ENCODE peak calls at places on chromosome 9, in six cellular contexts. One of them, this sample, is unnamed. For H3K9me3 and H3K4me1, the result is how much of the 10 kb centered on the place peaks cover.

GRCh38 chr9:89635007-89635742 is 30.4 kb downstream of the GADD45G start:
- DNase-seq in left ventricle myocardium inferior: no peak
- DNase-seq in lung: peak
- DNase-seq in neuronal stem cell: no peak
- DNase-seq in CD4-positive, CD25-positive, alpha-beta regulatory T cell: no peak
- DNase-seq in cardiac muscle cell: no peak
- DNase-seq in this sample: no peak

GRCh38 chr9:112180387-112180881 is 5.3 kb upstream of the SUSD1 start:
- DNase-seq in left ventricle myocardium inferior: no peak
- DNase-seq in lung: no peak
- DNase-seq in neuronal stem cell: no peak
- DNase-seq in CD4-positive, CD25-positive, alpha-beta regulatory T cell: peak
- DNase-seq in cardiac muscle cell: no peak
- DNase-seq in this sample: no peak

GRCh38 chr9:3361115-3361514 is 164.7 kb downstream of the RFX3 start:
- DNase-seq in left ventricle myocardium inferior: no peak
- DNase-seq in lung: no peak
- DNase-seq in neuronal stem cell: no peak
- DNase-seq in CD4-positive, CD25-positive, alpha-beta regulatory T cell: no peak
- DNase-seq in cardiac muscle cell: no peak
- DNase-seq in this sample: no peak

GRCh38 chr9:136151848-136152542 is 33.3 kb upstream of the TMEM250 start:
- DNase-seq in left ventricle myocardium inferior: no peak
- DNase-seq in lung: no peak
- DNase-seq in neuronal stem cell: no peak
- DNase-seq in CD4-positive, CD25-positive, alpha-beta regulatory T cell: no peak
- DNase-seq in cardiac muscle cell: no peak
- DNase-seq in this sample: no peak

GRCh38 chr9:75064307-75065025 is 23.5 kb downstream of the NMRK1 start:
- DNase-seq in left ventricle myocardium inferior: no peak
- DNase-seq in lung: no peak
- DNase-seq in neuronal stem cell: no peak
- DNase-seq in CD4-positive, CD25-positive, alpha-beta regulatory T cell: no peak
- DNase-seq in cardiac muscle cell: no peak
- DNase-seq in this sample: no peak

GRCh38 chr9:91924090-91924489 is 25.9 kb downstream of the ROR2 start:
- DNase-seq in left ventricle myocardium inferior: no peak
- DNase-seq in lung: no peak
- DNase-seq in neuronal stem cell: no peak
- DNase-seq in CD4-positive, CD25-positive, alpha-beta regulatory T cell: no peak
- DNase-seq in cardiac muscle cell: no peak
- DNase-seq in this sample: no peak

GRCh38 chr9:135081264-135081660 is 6.2 kb upstream of the OLFM1 start:
- DNase-seq in left ventricle myocardium inferior: no peak
- DNase-seq in lung: no peak
- DNase-seq in neuronal stem cell: no peak
- DNase-seq in CD4-positive, CD25-positive, alpha-beta regulatory T cell: no peak
- DNase-seq in cardiac muscle cell: no peak
- DNase-seq in this sample: no peak

GRCh38 chr9:124861342-124862229 is at the start of the genes ARPC5L and RPL35:
- DNase-seq in left ventricle myocardium inferior: peak
- DNase-seq in lung: peak
- DNase-seq in neuronal stem cell: peak
- DNase-seq in CD4-positive, CD25-positive, alpha-beta regulatory T cell: peak
- DNase-seq in cardiac muscle cell: peak
- DNase-seq in this sample: peak

GRCh38 chr9:19660019-19660418 is 128.8 kb downstream of the SLC24A2 start:
- DNase-seq in left ventricle myocardium inferior: no peak
- DNase-seq in lung: no peak
- DNase-seq in neuronal stem cell: no peak
- DNase-seq in CD4-positive, CD25-positive, alpha-beta regulatory T cell: no peak
- DNase-seq in cardiac muscle cell: peak
- DNase-seq in this sample: no peak

GRCh38 chr9:105157178-105157583 is 87.3 kb upstream of the SLC44A1 start:
- DNase-seq in left ventricle myocardium inferior: peak
- DNase-seq in lung: peak
- DNase-seq in neuronal stem cell: no peak
- DNase-seq in CD4-positive, CD25-positive, alpha-beta regulatory T cell: peak
- DNase-seq in cardiac muscle cell: peak
- DNase-seq in this sample: peak

GRCh38 chr9:42388146-42388690 is 204.8 kb downstream of the SPATA31A6 start:
- DNase-seq in left ventricle myocardium inferior: no peak
- DNase-seq in lung: no peak
- DNase-seq in neuronal stem cell: no peak
- DNase-seq in CD4-positive, CD25-positive, alpha-beta regulatory T cell: no peak
- DNase-seq in cardiac muscle cell: no peak
- DNase-seq in this sample: no peak

GRCh38 chr9:1235650-1236401 is 185.7 kb downstream of the DMRT2 start:
- DNase-seq in left ventricle myocardium inferior: no peak
- DNase-seq in lung: no peak
- DNase-seq in neuronal stem cell: no peak
- DNase-seq in CD4-positive, CD25-positive, alpha-beta regulatory T cell: no peak
- DNase-seq in cardiac muscle cell: no peak
- DNase-seq in this sample: no peak

GRCh38 chr9:96057155-96057554 is 181.7 kb downstream of the ERCC6L2 start:
- DNase-seq in left ventricle myocardium inferior: no peak
- DNase-seq in lung: no peak
- DNase-seq in neuronal stem cell: no peak
- DNase-seq in CD4-positive, CD25-positive, alpha-beta regulatory T cell: no peak
- DNase-seq in cardiac muscle cell: no peak
- DNase-seq in this sample: no peak

GRCh38 chr9:88182501-88182900 is 44.2 kb upstream of the SPATA31C2 start:
- DNase-seq in left ventricle myocardium inferior: no peak
- DNase-seq in lung: no peak
- DNase-seq in neuronal stem cell: no peak
- DNase-seq in CD4-positive, CD25-positive, alpha-beta regulatory T cell: no peak
- DNase-seq in cardiac muscle cell: no peak
- DNase-seq in this sample: no peak

GRCh38 chr9:126947529-126947928 is 32.9 kb downstream of the RALGPS1 start:
- DNase-seq in left ventricle myocardium inferior: no peak
- DNase-seq in lung: no peak
- DNase-seq in neuronal stem cell: no peak
- DNase-seq in CD4-positive, CD25-positive, alpha-beta regulatory T cell: peak
- DNase-seq in cardiac muscle cell: peak
- DNase-seq in this sample: no peak

GRCh38 chr9:95037789-95038521 is 279.6 kb downstream of the FANCC start:
- DNase-seq in left ventricle myocardium inferior: no peak
- DNase-seq in lung: no peak
- DNase-seq in neuronal stem cell: no peak
- DNase-seq in CD4-positive, CD25-positive, alpha-beta regulatory T cell: no peak
- DNase-seq in cardiac muscle cell: no peak
- DNase-seq in this sample: no peak

GRCh38 chr9:98329904-98330303 is 74.5 kb upstream of the TBC1D2 start:
- DNase-seq in left ventricle myocardium inferior: no peak
- DNase-seq in lung: no peak
- DNase-seq in neuronal stem cell: no peak
- DNase-seq in CD4-positive, CD25-positive, alpha-beta regulatory T cell: no peak
- DNase-seq in cardiac muscle cell: no peak
- DNase-seq in this sample: no peak

GRCh38 chr9:105198763-105199339 is 45.6 kb upstream of the SLC44A1 start:
- DNase-seq in left ventricle myocardium inferior: no peak
- DNase-seq in lung: no peak
- DNase-seq in neuronal stem cell: no peak
- DNase-seq in CD4-positive, CD25-positive, alpha-beta regulatory T cell: no peak
- DNase-seq in cardiac muscle cell: no peak
- DNase-seq in this sample: no peak

GRCh38 chr9:18689881-18690280 is 215.9 kb downstream of the ADAMTSL1 start:
- DNase-seq in left ventricle myocardium inferior: no peak
- DNase-seq in lung: no peak
- DNase-seq in neuronal stem cell: no peak
- DNase-seq in CD4-positive, CD25-positive, alpha-beta regulatory T cell: no peak
- DNase-seq in cardiac muscle cell: no peak
- DNase-seq in this sample: no peak

GRCh38 chr9:95808001-95808400 is 67.5 kb upstream of the ERCC6L2 start:
- DNase-seq in left ventricle myocardium inferior: no peak
- DNase-seq in lung: no peak
- DNase-seq in neuronal stem cell: no peak
- DNase-seq in CD4-positive, CD25-positive, alpha-beta regulatory T cell: no peak
- DNase-seq in cardiac muscle cell: no peak
- DNase-seq in this sample: no peak

GRCh38 chr9:89640391-89640790 is 35.6 kb downstream of the GADD45G start:
- DNase-seq in left ventricle myocardium inferior: no peak
- DNase-seq in lung: no peak
- DNase-seq in neuronal stem cell: no peak
- DNase-seq in CD4-positive, CD25-positive, alpha-beta regulatory T cell: no peak
- DNase-seq in cardiac muscle cell: no peak
- DNase-seq in this sample: no peak

GRCh38 chr9:115118471-115119156 is 657 bp upstream of the TNC start:
- DNase-seq in left ventricle myocardium inferior: peak
- DNase-seq in lung: peak
- DNase-seq in neuronal stem cell: peak
- DNase-seq in CD4-positive, CD25-positive, alpha-beta regulatory T cell: no peak
- DNase-seq in cardiac muscle cell: peak
- DNase-seq in this sample: peak

DNA sequence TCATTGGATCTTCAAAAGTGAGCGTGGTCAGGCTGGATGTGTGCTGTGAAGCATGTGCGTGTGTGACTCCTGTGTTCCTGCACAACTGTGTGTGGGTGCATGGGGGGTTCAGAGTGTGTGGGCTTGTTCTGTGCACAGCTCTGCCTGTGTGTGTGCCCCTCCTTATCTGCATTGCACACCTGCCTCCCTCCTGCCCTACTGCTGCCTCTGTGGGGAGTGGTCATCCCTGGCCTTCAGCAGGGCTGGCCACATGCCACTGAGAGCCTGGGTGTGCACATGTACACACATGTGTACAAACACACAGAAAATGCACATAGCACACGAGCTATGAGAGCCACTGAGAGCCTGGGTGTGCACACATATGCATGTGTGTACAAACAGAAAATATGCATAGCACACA is 92.1 kb downstream of the CACNA1B start:
- DNase-seq in left ventricle myocardium inferior: no peak
- DNase-seq in lung: no peak
- DNase-seq in neuronal stem cell: no peak
- DNase-seq in CD4-positive, CD25-positive, alpha-beta regulatory T cell: no peak
- DNase-seq in cardiac muscle cell: no peak
- DNase-seq in this sample: no peak
- H3K9me3 ChIP-seq in left ventricle myocardium inferior: under half
- H3K9me3 ChIP-seq in lung: under half
- H3K9me3 ChIP-seq in neuronal stem cell: under half
- H3K9me3 ChIP-seq in CD4-positive, CD25-positive, alpha-beta regulatory T cell: under half
- H3K9me3 ChIP-seq in cardiac muscle cell: under half
- H3K9me3 ChIP-seq in this sample: under half

GRCh38 chr9:131419029-131419614 is 25.2 kb downstream of the PRRC2B start:
- DNase-seq in left ventricle myocardium inferior: no peak
- DNase-seq in lung: no peak
- DNase-seq in neuronal stem cell: no peak
- DNase-seq in CD4-positive, CD25-positive, alpha-beta regulatory T cell: peak
- DNase-seq in cardiac muscle cell: no peak
- DNase-seq in this sample: no peak

GRCh38 chr9:131419716-131420115 is 25.8 kb downstream of the PRRC2B start:
- DNase-seq in left ventricle myocardium inferior: no peak
- DNase-seq in lung: no peak
- DNase-seq in neuronal stem cell: no peak
- DNase-seq in CD4-positive, CD25-positive, alpha-beta regulatory T cell: no peak
- DNase-seq in cardiac muscle cell: no peak
- DNase-seq in this sample: no peak

GRCh38 chr9:131422241-131422792 is 28.4 kb downstream of the PRRC2B start:
- DNase-seq in left ventricle myocardium inferior: peak
- DNase-seq in lung: no peak
- DNase-seq in neuronal stem cell: no peak
- DNase-seq in CD4-positive, CD25-positive, alpha-beta regulatory T cell: no peak
- DNase-seq in cardiac muscle cell: no peak
- DNase-seq in this sample: no peak

GRCh38 chr9:131421691-131422090 is 27.8 kb downstream of the PRRC2B start:
- DNase-seq in left ventricle myocardium inferior: no peak
- DNase-seq in lung: no peak
- DNase-seq in neuronal stem cell: no peak
- DNase-seq in CD4-positive, CD25-positive, alpha-beta regulatory T cell: no peak
- DNase-seq in cardiac muscle cell: no peak
- DNase-seq in this sample: no peak

GRCh38 chr9:131420913-131421312 is 27.0 kb downstream of the PRRC2B start:
- DNase-seq in left ventricle myocardium inferior: no peak
- DNase-seq in lung: no peak
- DNase-seq in neuronal stem cell: no peak
- DNase-seq in CD4-positive, CD25-positive, alpha-beta regulatory T cell: no peak
- DNase-seq in cardiac muscle cell: no peak
- DNase-seq in this sample: no peak
- H3K4me1 ChIP-seq in left ventricle myocardium inferior: half or more
- H3K4me1 ChIP-seq in lung: under half
- H3K4me1 ChIP-seq in neuronal stem cell: under half
- H3K4me1 ChIP-seq in CD4-positive, CD25-positive, alpha-beta regulatory T cell: half or more
- H3K4me1 ChIP-seq in cardiac muscle cell: half or more
- H3K4me1 ChIP-seq in this sample: half or more

GRCh38 chr9:133250741-133251170 is 24.2 kb downstream of the ABO start:
- DNase-seq in left ventricle myocardium inferior: no peak
- DNase-seq in lung: peak
- DNase-seq in neuronal stem cell: no peak
- DNase-seq in CD4-positive, CD25-positive, alpha-beta regulatory T cell: no peak
- DNase-seq in cardiac muscle cell: no peak
- DNase-seq in this sample: no peak
- H3K4me3 ChIP-seq in left ventricle myocardium inferior: no peak
- H3K4me3 ChIP-seq in lung: no peak
- H3K4me3 ChIP-seq in neuronal stem cell: no peak
- H3K4me3 ChIP-seq in CD4-positive, CD25-positive, alpha-beta regulatory T cell: no peak
- H3K4me3 ChIP-seq in cardiac muscle cell: no peak
- H3K4me3 ChIP-seq in this sample: no peak

DNA sequence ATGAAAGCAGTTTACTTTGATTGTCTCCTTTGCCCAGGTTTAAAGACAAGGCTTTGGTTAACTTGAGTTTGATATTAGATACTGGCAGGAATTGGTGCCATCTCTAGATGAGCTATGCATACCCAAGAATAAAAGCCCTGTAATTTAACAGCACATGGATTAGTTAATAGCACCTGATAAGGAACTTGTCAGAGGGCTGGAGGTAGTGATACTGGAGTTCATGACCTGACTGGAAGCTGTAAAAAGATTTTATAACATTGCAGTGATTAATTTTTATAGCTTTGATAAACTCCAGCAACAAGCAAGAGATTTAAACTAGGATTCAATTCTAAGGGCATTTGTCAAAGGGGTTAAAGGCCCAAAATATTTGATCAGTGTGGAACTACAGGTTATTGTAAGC is 34.9 kb upstream of the SYK start:
- DNase-seq in left ventricle myocardium inferior: no peak
- DNase-seq in lung: no peak
- DNase-seq in neuronal stem cell: no peak
- DNase-seq in CD4-positive, CD25-positive, alpha-beta regulatory T cell: no peak
- DNase-seq in cardiac muscle cell: no peak
- DNase-seq in this sample: no peak
- H3K9me3 ChIP-seq in left ventricle myocardium inferior: under half
- H3K9me3 ChIP-seq in lung: under half
- H3K9me3 ChIP-seq in neuronal stem cell: under half
- H3K9me3 ChIP-seq in CD4-positive, CD25-positive, alpha-beta regulatory T cell: under half
- H3K9me3 ChIP-seq in cardiac muscle cell: under half
- H3K9me3 ChIP-seq in this sample: under half

GRCh38 chr9:108475813-108476212 is 380.0 kb downstream of the ACTL7B start:
- DNase-seq in left ventricle myocardium inferior: no peak
- DNase-seq in lung: no peak
- DNase-seq in neuronal stem cell: no peak
- DNase-seq in CD4-positive, CD25-positive, alpha-beta regulatory T cell: no peak
- DNase-seq in cardiac muscle cell: no peak
- DNase-seq in this sample: no peak
- H3K4me1 ChIP-seq in left ventricle myocardium inferior: under half
- H3K4me1 ChIP-seq in lung: under half
- H3K4me1 ChIP-seq in neuronal stem cell: under half
- H3K4me1 ChIP-seq in CD4-positive, CD25-positive, alpha-beta regulatory T cell: under half
- H3K4me1 ChIP-seq in cardiac muscle cell: under half
- H3K4me1 ChIP-seq in this sample: under half

This sample was measured in tibial artery.